ENCODE peak calls at places on chromosome 19, in four cellular contexts. B is K562, H is GM12878, D is HepG2. O is an unnamed sample.

GRCh38 chr19:519449-519865 is 12.1 kb upstream of the CDC34 start:
- DNase-seq in B (no peak), H (no peak), D (no peak), O (no peak)

GRCh38 chr19:47901370-47901769 is 15.3 kb upstream of the SULT2A1 start:
- DNase-seq in B (no peak), H (no peak), D (no peak), O (no peak)

GRCh38 chr19:55283548-55284393 is at the start of gene BRSK1:
- DNase-seq in B (peak), H (no peak), D (no peak), O (peak)

GRCh38 chr19:39438270-39438934 is 2.7 kb upstream of the RPS16 start:
- DNase-seq in B (no peak), H (no peak), D (peak), O (no peak)

GRCh38 chr19:57888107-57888493 is 737 bp downstream of the ZNF814 start:
- DNase-seq in B (no peak), H (no peak), D (no peak), O (no peak)

GRCh38 chr19:32458500-32459123 is 53.0 kb downstream of the DPY19L3 start:
- DNase-seq in B (no peak), H (peak), D (no peak), O (no peak)

GRCh38 chr19:1408300-1409203 is 1.2 kb downstream of the DAZAP1 start:
- DNase-seq in B (peak), H (no peak), D (no peak), O (peak)

GRCh38 chr19:49541914-49542313 is 14.1 kb downstream of the RCN3 start:
- DNase-seq in B (no peak), H (no peak), D (no peak), O (no peak)

GRCh38 chr19:41323023-41323422 is 13.1 kb downstream of the CCDC97 start:
- DNase-seq in B (no peak), H (no peak), D (no peak), O (no peak)

GRCh38 chr19:42153606-42154405 is 21.6 kb upstream of the POU2F2 start:
- DNase-seq in B (no peak), H (no peak), D (no peak), O (no peak)

GRCh38 chr19:2728783-2729387 is 7.7 kb upstream of the DIRAS1 start:
- DNase-seq in B (no peak), H (no peak), D (no peak), O (no peak)

GRCh38 chr19:33490041-33490451 is 31.5 kb downstream of the PEPD start:
- DNase-seq in B (no peak), H (no peak), D (no peak), O (no peak)

GRCh38 chr19:46932346-46932745 is 71.5 kb downstream of the ARHGAP35 start:
- DNase-seq in B (no peak), H (no peak), D (no peak), O (no peak)

DNA sequence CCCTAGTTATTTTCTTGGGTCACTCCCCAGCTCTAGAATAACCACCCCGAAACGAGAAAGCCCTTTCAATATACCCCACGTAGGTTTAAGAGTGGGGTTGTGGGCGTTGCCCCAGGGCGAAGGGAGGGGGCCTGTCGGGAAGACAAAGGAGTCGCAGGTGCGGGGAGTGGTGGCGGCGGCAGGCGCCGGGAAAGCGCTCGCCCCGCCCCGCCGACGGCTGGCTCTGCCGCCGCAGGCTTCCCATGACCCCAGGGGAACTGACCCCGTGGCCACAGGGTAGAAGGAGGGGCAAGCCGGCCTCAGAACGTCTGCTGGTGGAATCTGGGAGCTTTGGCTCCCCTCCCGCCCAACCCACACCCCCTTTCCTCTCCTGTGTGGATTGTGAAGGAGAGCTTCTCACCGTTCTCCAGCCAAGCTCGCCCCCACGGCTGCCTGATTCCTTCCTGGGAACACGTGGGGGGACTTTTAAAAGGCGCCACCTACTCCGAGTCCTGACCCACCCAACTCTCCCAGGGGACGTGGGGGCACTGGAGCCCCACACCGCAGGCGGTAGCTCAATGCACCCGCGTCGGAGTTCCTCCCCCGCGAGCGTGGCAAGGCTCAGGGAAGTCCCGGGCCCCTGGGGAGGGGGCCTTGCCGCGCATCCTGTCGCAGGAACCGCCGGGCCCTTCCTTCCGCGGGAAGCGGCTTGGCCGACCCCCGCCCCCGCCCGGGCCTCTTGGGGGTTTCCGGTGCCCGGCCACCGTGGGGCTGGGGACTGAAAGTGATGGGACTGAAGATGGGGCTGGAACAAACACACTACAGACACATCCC is 5.5 kb downstream of the IER2 start:
- DNase-seq in B (peak), H (no peak), D (peak), O (peak)
- TF ChIP-seq ESRRA in B (peak), H (peak), D (no peak), O (no peak)

GRCh38 chr19:44212250-44212864 is at the start of gene ZNF227:
- DNase-seq in B (peak), H (peak), D (peak), O (peak)
- TF ChIP-seq CTCF in B (no peak), H (no peak), D (no peak), O (no peak)

DNA sequence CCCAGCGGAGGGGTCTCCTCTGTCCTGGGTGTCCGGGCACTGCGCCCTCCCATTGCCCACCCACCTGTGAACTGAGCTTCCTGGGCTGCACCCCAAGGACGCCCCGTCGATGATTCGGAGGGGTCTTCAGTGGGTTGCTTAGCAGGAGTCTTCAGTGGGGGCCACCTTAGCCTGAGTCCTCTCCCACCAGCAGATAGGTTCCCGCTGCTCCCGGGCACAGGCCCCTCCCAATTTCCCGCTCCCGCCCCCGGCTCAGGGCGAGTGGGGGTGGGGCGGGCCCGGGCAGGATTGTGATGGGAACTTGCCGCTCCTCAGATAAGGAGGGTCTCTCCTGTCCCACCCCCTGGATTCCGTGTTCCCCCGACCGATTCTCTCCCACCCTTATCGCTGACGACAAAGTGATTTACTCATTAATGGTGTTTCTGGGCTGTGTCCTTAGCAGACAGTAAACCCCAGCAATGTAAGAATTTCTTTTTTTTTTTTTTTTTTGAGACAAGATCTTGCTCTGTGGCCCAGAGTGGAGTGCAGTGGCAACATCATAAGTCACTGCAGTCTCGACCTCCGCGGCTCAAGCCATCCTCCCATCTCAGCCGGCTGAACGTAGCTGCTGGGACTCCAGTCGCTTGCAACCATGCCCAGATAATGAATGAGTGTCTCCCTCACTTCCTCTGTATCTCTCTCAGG is 655 bp upstream of the S1PR5 start:
- DNase-seq in B (peak), H (no peak), D (no peak), O (peak)
- TF ChIP-seq ATF2 in B (no peak), H (no peak), D (no peak), O (no peak)

DNA sequence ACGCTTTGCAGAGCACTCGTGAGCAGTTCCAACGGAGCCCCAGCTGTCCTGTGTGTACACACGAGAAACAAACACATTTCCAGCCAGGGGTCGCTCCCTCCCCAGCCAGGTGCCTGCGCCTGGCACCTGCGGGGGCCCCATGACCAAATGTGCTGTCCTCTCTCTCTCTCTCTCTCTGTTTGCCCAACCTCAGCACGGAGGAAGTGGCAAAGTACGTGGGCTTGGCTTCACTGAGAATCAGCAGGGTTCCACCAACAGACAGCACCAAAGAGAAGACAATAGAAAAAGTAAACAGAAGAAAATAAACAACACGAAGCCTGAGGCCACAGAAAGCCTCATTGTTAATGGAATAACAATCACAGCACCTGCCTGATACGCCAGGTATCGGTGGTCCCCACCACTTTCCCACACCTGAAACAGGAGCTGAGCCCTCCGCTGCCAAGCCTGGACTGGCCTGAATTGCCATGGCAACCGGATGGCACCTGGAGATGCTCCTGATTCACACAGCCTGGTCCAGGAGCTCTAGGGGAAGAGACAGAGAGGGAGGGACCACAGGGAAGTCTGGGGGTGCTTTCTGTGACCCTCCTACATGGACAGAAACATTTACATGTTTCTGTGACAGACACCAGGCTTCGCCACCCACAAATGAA is 103.9 kb upstream of the CACNA1A start:
- DNase-seq in B (no peak), H (no peak), D (no peak), O (peak)
- TF ChIP-seq ESRRA in B (no peak), H (no peak), D (no peak), O (no peak)

GRCh38 chr19:4794971-4795370 is 3.4 kb downstream of the FEM1A start:
- DNase-seq in B (peak), H (no peak), D (no peak), O (no peak)
- TF ChIP-seq CTCF in B (no peak), H (no peak), D (no peak), O (no peak)

GRCh38 chr19:6828698-6829633 is 56.5 kb downstream of the VAV1 start:
- DNase-seq in B (peak), H (peak), D (no peak), O (peak)
- TF ChIP-seq ATF2 in B (no peak), H (no peak), D (no peak), O (no peak)

GRCh38 chr19:18488838-18489626 is 32.8 kb downstream of the ELL start:
- DNase-seq in B (peak), H (no peak), D (peak), O (peak)
- TF ChIP-seq ESRRA in B (no peak), H (no peak), D (no peak), O (no peak)

GRCh38 chr19:4557186-4557970 is 2.1 kb downstream of the SEMA6B start:
- DNase-seq in B (peak), H (no peak), D (no peak), O (peak)
- TF ChIP-seq CTCF in B (peak), H (peak), D (peak), O (peak)

DNA sequence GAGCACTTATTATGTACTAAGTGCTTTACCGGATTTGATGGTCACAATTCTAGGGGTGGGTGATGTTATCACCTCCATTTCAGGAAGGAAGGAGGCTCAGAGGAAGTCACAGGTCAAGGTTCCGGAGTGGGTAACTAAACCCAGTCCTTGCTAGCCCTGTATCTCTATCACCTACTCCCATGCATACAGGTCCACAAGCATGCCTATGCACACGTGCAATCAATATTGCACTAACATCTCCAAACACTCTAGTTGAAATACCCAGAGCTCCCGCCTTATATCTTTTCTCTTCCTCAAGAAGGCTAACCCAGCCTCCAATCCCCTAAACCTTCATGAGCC is 17.8 kb upstream of the FOSB start:
- DNase-seq in B (peak), H (no peak), D (no peak), O (no peak)
- TF ChIP-seq ATF2 in B (no peak), H (no peak), D (no peak), O (no peak)

O was measured in WTC11.